ENCODE peak calls at places on chromosomes 12 and 14, in five cellular contexts. F, V, L, H and N are unnamed samples.

GRCh38 chr12:65232490-65233077 is 45.9 kb upstream of the MSRB3 start:
- DNase-seq in L (no peak), F (no peak), V (no peak), H (no peak), N (peak; percentile 12)

GRCh38 chr12:118103231-118103600 is 595 bp downstream of the VSIG10 start:
- DNase-seq in H (no peak), V (no peak), L (peak; percentile 73), F (no peak), N (no peak)

GRCh38 chr14:102819176-102819628 is 42.0 kb downstream of the TRAF3 start:
- DNase-seq in H (no peak), F (peak; percentile 89), V (peak; percentile 77), L (no peak), N (no peak)

GRCh38 chr12:117388865-117389508 is 27.6 kb upstream of the NOS1 start:
- DNase-seq in F (no peak), H (no peak), V (no peak), L (no peak), N (peak; percentile 68)

GRCh38 chr12:3283137-3283680 is 206.0 kb downstream of the TSPAN9 start:
- DNase-seq in H (no peak), L (no peak), V (no peak), F (no peak), N (no peak)

GRCh38 chr14:31257244-31257553 is 49.6 kb upstream of the HECTD1 start:
- DNase-seq in L (no peak), F (no peak), H (no peak), V (no peak), N (no peak)

GRCh38 chr14:55711171-55711811 is 131.3 kb downstream of the KTN1 start:
- DNase-seq in V (no peak), F (no peak), H (no peak), L (no peak), N (no peak)

GRCh38 chr12:90260136-90260535 is 551.5 kb upstream of the ATP2B1 start:
- DNase-seq in L (no peak), H (no peak), F (no peak), V (no peak), N (no peak)

GRCh38 chr12:18753481-18754117 is 15.7 kb downstream of the CAPZA3 start:
- DNase-seq in F (no peak), H (no peak), L (peak; percentile 58), V (no peak), N (no peak)

GRCh38 chr14:50860478-50861086 is 11.3 kb upstream of the ABHD12B start:
- DNase-seq in F (peak; percentile 50), L (peak; percentile 94), V (peak; percentile 66), H (peak; percentile 69), N (peak; percentile 82)

GRCh38 chr14:75456069-75457023 is 28.5 kb downstream of the JDP2 start:
- DNase-seq in H (no peak), V (no peak), L (no peak), F (no peak), N (no peak)

GRCh38 chr12:2752676-2753371 is 41.9 kb upstream of the FKBP4 start:
- DNase-seq in H (peak; percentile 75), L (peak; percentile 97), F (no peak), V (peak; percentile 44), N (peak; percentile 76)

GRCh38 chr14:64232095-64232830 is 61.9 kb downstream of the ESR2 start:
- DNase-seq in L (no peak), V (no peak), H (no peak), F (peak; percentile 88), N (no peak)

GRCh38 chr14:100486025-100486828 is 101.0 kb downstream of the BEGAIN start:
- DNase-seq in L (peak; percentile 94), F (peak; percentile 66), V (peak; percentile 43), H (peak; percentile 72), N (peak; percentile 74)

GRCh38 chr14:95319312-95320075 is at the start of gene CLMN:
- DNase-seq in H (peak; percentile 85), F (no peak), L (peak; percentile 69), V (no peak), N (peak; percentile 89)

GRCh38 chr14:43872752-43873655 is 634.1 kb downstream of the FSCB start:
- DNase-seq in F (no peak), L (no peak), H (no peak), V (peak; percentile 1), N (no peak)

GRCh38 chr14:43877351-43877900 is 629.7 kb downstream of the FSCB start:
- DNase-seq in L (no peak), V (no peak), F (no peak), H (no peak), N (no peak)

DNA sequence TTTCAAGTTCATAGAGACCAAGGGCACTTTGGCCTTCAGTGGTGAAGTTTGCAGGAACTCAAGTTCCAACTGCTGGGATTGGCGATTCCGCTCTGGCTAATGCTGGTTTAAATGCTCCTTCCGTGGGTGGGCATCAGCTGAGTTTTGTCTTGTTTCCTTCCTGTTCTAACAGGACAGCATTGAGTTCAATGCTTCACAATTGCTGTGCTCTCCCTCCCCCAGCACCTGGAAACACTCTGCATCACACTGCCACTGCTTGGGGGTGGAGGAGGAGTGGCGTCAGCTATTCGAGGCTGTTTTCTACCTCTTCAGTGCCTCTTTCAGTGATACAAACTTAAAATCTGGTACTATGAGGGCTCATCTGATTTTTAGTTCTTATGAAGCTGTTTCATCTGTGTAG is 634.9 kb downstream of the FSCB start:
- DNase-seq in V (no peak), L (no peak), F (no peak), H (no peak), N (no peak)
- TF ChIP-seq TAF1 in V (no peak), L (no peak), F (no peak), H (no peak), N (no peak)

GRCh38 chr12:51270847-51271518 is 768 bp upstream of the SMAGP start:
- DNase-seq in H (no peak), F (no peak), V (peak; percentile 56), L (no peak), N (no peak)
- TF ChIP-seq RAD21 in H (no peak), F (no peak), V (no peak), L (no peak), N (no peak)

DNA sequence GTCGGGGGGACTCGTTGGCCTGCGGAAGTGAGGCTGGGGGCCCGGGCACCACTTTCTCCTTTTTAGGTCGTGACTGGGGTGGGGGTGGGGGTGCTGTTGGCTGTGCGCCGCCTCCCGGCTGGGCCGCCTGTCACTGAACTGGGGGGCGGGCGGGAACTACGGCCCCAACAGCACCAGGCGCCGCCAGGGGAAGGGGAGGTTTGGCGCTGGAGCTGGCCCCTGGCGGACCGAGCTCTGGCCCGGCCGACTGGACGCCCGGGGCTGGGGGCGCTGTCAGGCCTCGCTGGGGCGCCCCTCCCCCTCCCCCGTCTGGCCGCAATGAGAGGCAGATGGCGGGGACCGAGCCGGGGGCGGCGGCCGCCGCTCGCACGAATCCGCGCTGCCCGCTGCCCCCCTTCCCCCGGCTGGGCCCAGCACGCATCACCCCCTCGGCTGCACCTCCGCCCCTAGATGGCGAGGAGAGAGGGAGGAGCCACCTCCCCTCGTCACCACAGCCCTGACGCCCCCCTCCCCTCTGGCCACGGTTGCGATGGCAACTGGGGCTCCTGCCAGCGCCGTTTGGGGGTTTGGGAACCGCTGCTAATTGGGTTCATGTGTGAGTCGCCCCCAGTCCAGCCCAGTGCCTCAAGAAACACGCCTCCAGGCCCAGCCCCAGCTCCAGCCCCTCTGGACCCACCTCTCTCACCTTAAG is 723 bp downstream of the NFATC4 start:
- DNase-seq in V (no peak), L (peak; percentile 83), H (peak; percentile 74), F (no peak), N (peak; percentile 94)
- TF ChIP-seq TAF1 in V (no peak), L (no peak), H (no peak), F (peak; percentile 38), N (no peak)

GRCh38 chr12:71754461-71755145 is at the start of gene RAB21:
- DNase-seq in L (peak; percentile 98), V (peak; percentile 94), H (peak; percentile 96), F (peak; percentile 70), N (peak; percentile 98)

GRCh38 chr12:71759941-71760340 is 5.3 kb downstream of the RAB21 start:
- DNase-seq in V (no peak), F (no peak), H (no peak), L (no peak), N (no peak)

GRCh38 chr12:71756054-71756675 is 1.5 kb downstream of the RAB21 start:
- DNase-seq in L (no peak), V (no peak), H (no peak), F (no peak), N (no peak)

GRCh38 chr12:71752887-71753286 is 1.8 kb upstream of the RAB21 start:
- DNase-seq in L (no peak), F (no peak), H (peak; percentile 52), V (no peak), N (no peak)

GRCh38 chr12:71755146-71755892 is 656 bp downstream of the RAB21 start:
- DNase-seq in L (no peak), H (no peak), V (peak; percentile 18), F (peak; percentile 30), N (peak; percentile 18)
- TF ChIP-seq RAD21 in L (no peak), H (no peak), V (no peak), F (no peak), N (no peak)

DNA sequence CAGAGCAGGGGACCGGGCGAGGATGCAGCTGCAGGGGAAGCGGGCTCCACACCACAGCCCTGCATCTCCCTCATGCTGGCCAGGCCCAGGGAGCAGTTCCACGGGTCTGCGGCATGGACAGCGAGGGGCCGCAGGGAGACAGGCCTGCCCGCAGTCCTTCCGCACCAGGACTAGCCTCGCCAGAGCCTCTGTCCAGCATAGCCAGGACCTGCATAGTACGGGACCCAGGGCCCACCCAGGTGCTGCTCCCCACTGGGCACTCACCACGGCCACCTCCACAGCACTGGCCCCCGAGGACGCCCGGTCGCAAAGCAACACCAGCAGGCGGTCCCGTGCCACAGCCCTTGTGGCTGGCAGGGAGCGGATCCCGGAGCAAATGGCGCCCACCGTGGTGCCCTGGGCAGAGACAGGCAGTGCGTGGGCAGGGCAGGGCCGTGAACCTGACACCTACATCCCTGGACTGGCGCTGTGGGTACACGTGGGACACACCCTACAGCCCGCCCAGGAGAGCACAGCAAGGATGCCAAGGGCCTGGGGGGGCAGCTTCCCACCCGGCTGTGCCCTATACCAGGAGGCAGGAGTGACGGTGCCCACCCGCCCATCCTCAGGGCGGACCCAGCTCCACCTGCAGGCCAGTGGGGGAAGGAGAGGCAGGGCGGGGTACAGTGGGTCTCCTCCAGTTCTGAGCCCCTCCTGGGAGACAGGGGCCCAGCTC is 23.8 kb downstream of the JAG2 start:
- DNase-seq in V (no peak), L (peak; percentile 50), H (no peak), F (no peak), N (peak; percentile 58)
- TF ChIP-seq TAF1 in V (no peak), L (no peak), H (no peak), F (no peak), N (no peak)

DNA sequence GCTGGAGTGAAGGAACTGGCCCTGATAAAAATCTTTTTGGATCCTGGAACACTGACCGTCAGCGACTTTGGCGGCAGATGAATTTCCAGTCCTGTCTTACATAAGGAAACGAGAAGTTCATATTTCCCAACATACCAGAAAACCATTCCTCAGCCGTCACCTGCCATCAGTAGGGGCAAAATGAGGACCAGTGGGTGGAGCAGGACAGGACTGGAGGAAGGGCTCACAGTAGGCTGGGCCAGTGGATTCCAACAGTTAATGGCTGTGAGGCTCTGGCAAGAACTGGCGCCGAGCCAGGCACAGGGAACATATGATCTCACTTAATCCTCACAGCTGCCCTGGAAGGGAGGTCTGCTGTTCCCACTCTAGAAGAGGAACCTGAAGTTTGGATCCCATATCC is 67.2 kb upstream of the FAM181A start:
- DNase-seq in H (no peak), L (no peak), F (no peak), V (no peak), N (peak; percentile 48)
- TF ChIP-seq RAD21 in H (no peak), L (no peak), F (no peak), V (no peak), N (no peak)

GRCh38 chr12:126191949-126192348 is 1126.7 kb downstream of the AACS start:
- DNase-seq in H (no peak), F (no peak), L (no peak), V (no peak), N (no peak)
- TF ChIP-seq TAF1 in H (no peak), F (no peak), L (no peak), V (no peak), N (no peak)

GRCh38 chr12:47400251-47400650 is 305.6 kb downstream of the RPAP3 start:
- DNase-seq in V (no peak), L (no peak), H (no peak), F (no peak), N (no peak)
- TF ChIP-seq RAD21 in V (no peak), L (no peak), H (no peak), F (no peak), N (no peak)